ENCODE peak calls at places on chromosomes 12 and 14, in seven cellular contexts. One of them, this sample, is unnamed.
A peak's percentile ranks its signal among the peaks of the same experiment; 100 is the strongest.

GRCh38 chr12:105587237-105587636 is 256.7 kb downstream of the C12orf75 start:
- DNase-seq in neural progenitor cell: no peak
- DNase-seq in mammary epithelial cell: no peak
- DNase-seq in psoas muscle: no peak
- DNase-seq in tibial artery: no peak
- DNase-seq in A549: no peak
- DNase-seq in lower lobe of right lung: no peak
- DNase-seq in this sample: no peak

GRCh38 chr12:109752117-109753053 is 38.8 kb downstream of the FAM222A start:
- DNase-seq in neural progenitor cell: no peak
- DNase-seq in mammary epithelial cell: no peak
- DNase-seq in psoas muscle: peak; percentile 22
- DNase-seq in tibial artery: peak; percentile 34
- DNase-seq in A549: no peak
- DNase-seq in lower lobe of right lung: peak; percentile 19
- DNase-seq in this sample: no peak

GRCh38 chr12:27841392-27841882 is 61.4 kb upstream of the MANSC4 start:
- DNase-seq in neural progenitor cell: no peak
- DNase-seq in mammary epithelial cell: peak; percentile 57
- DNase-seq in psoas muscle: no peak
- DNase-seq in tibial artery: no peak
- DNase-seq in A549: peak; percentile 16
- DNase-seq in lower lobe of right lung: no peak
- DNase-seq in this sample: no peak

GRCh38 chr12:59695379-59695778 is 99.5 kb downstream of the SLC16A7 start:
- DNase-seq in neural progenitor cell: no peak
- DNase-seq in mammary epithelial cell: peak; percentile 66
- DNase-seq in psoas muscle: no peak
- DNase-seq in tibial artery: no peak
- DNase-seq in A549: no peak
- DNase-seq in lower lobe of right lung: no peak
- DNase-seq in this sample: no peak

GRCh38 chr12:70571705-70572269 is 65.4 kb downstream of the PTPRB start:
- DNase-seq in neural progenitor cell: no peak
- DNase-seq in mammary epithelial cell: no peak
- DNase-seq in psoas muscle: no peak
- DNase-seq in tibial artery: no peak
- DNase-seq in A549: no peak
- DNase-seq in lower lobe of right lung: no peak
- DNase-seq in this sample: no peak

GRCh38 chr14:31880935-31881334 is 196.2 kb upstream of the ARHGAP5 start:
- DNase-seq in neural progenitor cell: no peak
- DNase-seq in mammary epithelial cell: peak; percentile 87
- DNase-seq in psoas muscle: no peak
- DNase-seq in tibial artery: no peak
- DNase-seq in A549: peak; percentile 46
- DNase-seq in lower lobe of right lung: no peak
- DNase-seq in this sample: no peak

GRCh38 chr14:35045798-35046047 is 349 bp upstream of the FAM177A1 start:
- DNase-seq in neural progenitor cell: no peak
- DNase-seq in mammary epithelial cell: no peak
- DNase-seq in psoas muscle: no peak
- DNase-seq in tibial artery: no peak
- DNase-seq in A549: peak; percentile 31
- DNase-seq in lower lobe of right lung: no peak
- DNase-seq in this sample: no peak

GRCh38 chr14:85296466-85297210 is 233.3 kb upstream of the FLRT2 start:
- DNase-seq in neural progenitor cell: no peak
- DNase-seq in mammary epithelial cell: peak; percentile 44
- DNase-seq in psoas muscle: no peak
- DNase-seq in tibial artery: no peak
- DNase-seq in A549: peak; percentile 11
- DNase-seq in lower lobe of right lung: no peak
- DNase-seq in this sample: no peak

GRCh38 chr14:23061995-23062394 is 4.7 kb upstream of the CDH24 start:
- DNase-seq in neural progenitor cell: no peak
- DNase-seq in mammary epithelial cell: peak; percentile 88
- DNase-seq in psoas muscle: peak; percentile 71
- DNase-seq in tibial artery: peak; percentile 88
- DNase-seq in A549: peak; percentile 84
- DNase-seq in lower lobe of right lung: no peak
- DNase-seq in this sample: no peak

GRCh38 chr14:101078105-101078891 is 174.8 kb upstream of the RTL1 start:
- DNase-seq in neural progenitor cell: no peak
- DNase-seq in mammary epithelial cell: no peak
- DNase-seq in psoas muscle: no peak
- DNase-seq in tibial artery: no peak
- DNase-seq in A549: no peak
- DNase-seq in lower lobe of right lung: no peak
- DNase-seq in this sample: no peak

GRCh38 chr14:60656755-60657608 is 7.7 kb upstream of the SIX1 start:
- DNase-seq in neural progenitor cell: peak; percentile 90
- DNase-seq in mammary epithelial cell: peak; percentile 68
- DNase-seq in psoas muscle: peak; percentile 88
- DNase-seq in tibial artery: peak; percentile 75
- DNase-seq in A549: peak; percentile 75
- DNase-seq in lower lobe of right lung: peak; percentile 69
- DNase-seq in this sample: no peak

GRCh38 chr14:76313303-76313702 is 62.6 kb upstream of the ESRRB start:
- DNase-seq in neural progenitor cell: no peak
- DNase-seq in mammary epithelial cell: no peak
- DNase-seq in psoas muscle: no peak
- DNase-seq in tibial artery: peak; percentile 5
- DNase-seq in A549: no peak
- DNase-seq in lower lobe of right lung: no peak
- DNase-seq in this sample: no peak

GRCh38 chr14:72172075-72172474 is 239.8 kb downstream of the RGS6 start:
- DNase-seq in neural progenitor cell: no peak
- DNase-seq in mammary epithelial cell: no peak
- DNase-seq in psoas muscle: no peak
- DNase-seq in tibial artery: no peak
- DNase-seq in A549: no peak
- DNase-seq in lower lobe of right lung: no peak
- DNase-seq in this sample: no peak

GRCh38 chr12:117968084-117968789 is 553 bp downstream of the KSR2 start:
- DNase-seq in neural progenitor cell: peak; percentile 25
- DNase-seq in mammary epithelial cell: no peak
- DNase-seq in psoas muscle: no peak
- DNase-seq in tibial artery: no peak
- DNase-seq in A549: no peak
- DNase-seq in lower lobe of right lung: no peak
- DNase-seq in this sample: no peak

GRCh38 chr12:117970334-117970733 is 1.5 kb upstream of the KSR2 start:
- DNase-seq in neural progenitor cell: no peak
- DNase-seq in mammary epithelial cell: no peak
- DNase-seq in psoas muscle: no peak
- DNase-seq in tibial artery: no peak
- DNase-seq in A549: no peak
- DNase-seq in lower lobe of right lung: no peak
- DNase-seq in this sample: no peak

GRCh38 chr12:117967512-117967911 is 1.3 kb downstream of the KSR2 start:
- DNase-seq in neural progenitor cell: peak; percentile 8
- DNase-seq in mammary epithelial cell: no peak
- DNase-seq in psoas muscle: no peak
- DNase-seq in tibial artery: no peak
- DNase-seq in A549: no peak
- DNase-seq in lower lobe of right lung: no peak
- DNase-seq in this sample: no peak

GRCh38 chr12:117967043-117967442 is 1.7 kb downstream of the KSR2 start:
- DNase-seq in neural progenitor cell: no peak
- DNase-seq in mammary epithelial cell: no peak
- DNase-seq in psoas muscle: no peak
- DNase-seq in tibial artery: no peak
- DNase-seq in A549: no peak
- DNase-seq in lower lobe of right lung: no peak
- DNase-seq in this sample: no peak

GRCh38 chr12:117968826-117969659 is at the start of gene KSR2:
- DNase-seq in neural progenitor cell: peak; percentile 94
- DNase-seq in mammary epithelial cell: peak; percentile 63
- DNase-seq in psoas muscle: no peak
- DNase-seq in tibial artery: no peak
- DNase-seq in A549: peak; percentile 66
- DNase-seq in lower lobe of right lung: peak; percentile 92
- DNase-seq in this sample: peak; percentile 56
- H3K27ac ChIP-seq in neural progenitor cell: no peak within 1 kb of the TSS
- H3K27ac ChIP-seq in mammary epithelial cell: no peak within 1 kb of the TSS
- H3K27ac ChIP-seq in psoas muscle: no peak within 1 kb of the TSS
- H3K27ac ChIP-seq in tibial artery: no peak within 1 kb of the TSS
- H3K27ac ChIP-seq in A549: peak within 1 kb of the TSS; percentile 89
- H3K27ac ChIP-seq in lower lobe of right lung: peak within 1 kb of the TSS; percentile 53
- H3K27ac ChIP-seq in this sample: no peak within 1 kb of the TSS

DNA sequence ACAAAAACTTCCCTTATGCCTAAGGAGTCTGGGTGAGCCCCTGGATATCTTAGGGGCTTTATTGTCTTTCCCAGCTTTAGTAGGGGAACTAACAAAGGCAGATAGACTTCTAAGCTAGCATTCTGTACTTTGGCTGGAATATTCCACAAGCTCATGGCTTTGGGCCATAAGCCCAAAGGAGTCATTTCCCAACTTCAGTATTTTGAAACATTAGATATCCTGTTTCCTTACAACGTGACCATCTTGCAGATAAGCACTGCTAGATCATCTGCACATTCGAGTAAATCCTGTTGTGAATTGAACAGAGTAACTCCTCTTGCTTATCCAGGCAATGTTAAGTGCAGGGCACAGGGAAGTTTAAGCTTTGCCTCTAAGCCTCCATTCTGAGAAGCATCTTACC is 70.6 kb upstream of the ACTN1 start:
- DNase-seq in neural progenitor cell: no peak
- DNase-seq in mammary epithelial cell: no peak
- DNase-seq in psoas muscle: no peak
- DNase-seq in tibial artery: no peak
- DNase-seq in A549: no peak
- DNase-seq in lower lobe of right lung: no peak
- DNase-seq in this sample: no peak
- H3K27ac ChIP-seq in neural progenitor cell: no peak overlapping the region
- H3K27ac ChIP-seq in mammary epithelial cell: no peak overlapping the region
- H3K27ac ChIP-seq in psoas muscle: peak overlapping the region; percentile 73
- H3K27ac ChIP-seq in tibial artery: peak overlapping the region; percentile 91
- H3K27ac ChIP-seq in A549: peak overlapping the region; percentile 69
- H3K27ac ChIP-seq in lower lobe of right lung: peak overlapping the region; percentile 74
- H3K27ac ChIP-seq in this sample: no peak overlapping the region

GRCh38 chr14:30550335-30550734 is 8.6 kb upstream of the G2E3 start:
- DNase-seq in neural progenitor cell: no peak
- DNase-seq in mammary epithelial cell: peak; percentile 65
- DNase-seq in psoas muscle: no peak
- DNase-seq in tibial artery: no peak
- DNase-seq in A549: no peak
- DNase-seq in lower lobe of right lung: no peak
- DNase-seq in this sample: no peak
- H3K27ac ChIP-seq in neural progenitor cell: no peak overlapping the region
- H3K27ac ChIP-seq in mammary epithelial cell: peak overlapping the region; percentile 29
- H3K27ac ChIP-seq in psoas muscle: no peak overlapping the region
- H3K27ac ChIP-seq in tibial artery: no peak overlapping the region
- H3K27ac ChIP-seq in A549: no peak overlapping the region
- H3K27ac ChIP-seq in lower lobe of right lung: no peak overlapping the region
- H3K27ac ChIP-seq in this sample: no peak overlapping the region

DNA sequence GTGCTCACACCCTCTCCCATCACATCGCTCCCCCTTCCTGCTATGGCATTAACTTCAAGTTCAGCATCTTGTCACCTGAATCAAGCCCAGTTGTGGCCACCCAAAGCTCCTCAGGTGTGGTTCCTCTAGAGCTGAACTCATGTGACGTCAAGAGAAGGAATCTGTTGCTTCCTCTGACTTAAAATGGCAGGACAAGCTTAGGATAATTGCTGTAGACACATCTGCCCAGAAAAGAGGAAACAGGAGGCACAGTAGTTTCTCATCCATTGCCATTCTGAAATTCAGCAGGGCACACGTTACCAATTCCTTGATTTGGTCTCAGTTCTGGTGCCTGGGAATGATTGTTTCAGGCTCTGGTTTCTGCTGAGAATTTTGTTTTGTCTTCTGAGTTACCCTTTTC is 52.1 kb downstream of the RCOR1 start:
- DNase-seq in neural progenitor cell: no peak
- DNase-seq in mammary epithelial cell: no peak
- DNase-seq in psoas muscle: no peak
- DNase-seq in tibial artery: no peak
- DNase-seq in A549: no peak
- DNase-seq in lower lobe of right lung: no peak
- DNase-seq in this sample: no peak
- H3K27ac ChIP-seq in neural progenitor cell: no peak overlapping the region
- H3K27ac ChIP-seq in mammary epithelial cell: no peak overlapping the region
- H3K27ac ChIP-seq in psoas muscle: no peak overlapping the region
- H3K27ac ChIP-seq in tibial artery: no peak overlapping the region
- H3K27ac ChIP-seq in A549: no peak overlapping the region
- H3K27ac ChIP-seq in lower lobe of right lung: no peak overlapping the region
- H3K27ac ChIP-seq in this sample: no peak overlapping the region

DNA sequence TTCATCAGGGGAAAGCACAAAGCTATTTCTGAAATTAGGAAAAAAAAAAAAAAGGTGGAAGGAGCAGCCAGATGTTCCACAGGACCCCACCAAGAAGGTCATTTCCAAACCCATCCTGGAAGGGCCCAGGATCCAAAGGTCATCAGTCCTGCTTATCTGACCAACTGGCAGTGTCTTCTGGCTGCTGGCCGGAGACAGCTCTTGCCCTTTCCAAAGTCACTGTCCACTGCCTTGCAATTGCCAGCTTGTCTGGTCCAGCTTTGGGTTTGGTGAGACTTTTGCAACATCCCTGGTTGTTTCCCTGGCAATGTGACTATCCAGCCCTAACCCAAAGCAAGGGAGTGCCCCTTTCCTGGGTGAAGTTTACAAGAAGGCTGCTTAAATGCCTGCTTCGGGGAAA is 18.9 kb upstream of the HSPB8 start:
- DNase-seq in neural progenitor cell: no peak
- DNase-seq in mammary epithelial cell: no peak
- DNase-seq in psoas muscle: peak; percentile 65
- DNase-seq in tibial artery: no peak
- DNase-seq in A549: no peak
- DNase-seq in lower lobe of right lung: no peak
- DNase-seq in this sample: no peak
- H3K27ac ChIP-seq in neural progenitor cell: no peak overlapping the region
- H3K27ac ChIP-seq in mammary epithelial cell: no peak overlapping the region
- H3K27ac ChIP-seq in psoas muscle: peak overlapping the region; percentile 95
- H3K27ac ChIP-seq in tibial artery: peak overlapping the region; percentile 84
- H3K27ac ChIP-seq in A549: no peak overlapping the region
- H3K27ac ChIP-seq in lower lobe of right lung: no peak overlapping the region
- H3K27ac ChIP-seq in this sample: no peak overlapping the region

DNA sequence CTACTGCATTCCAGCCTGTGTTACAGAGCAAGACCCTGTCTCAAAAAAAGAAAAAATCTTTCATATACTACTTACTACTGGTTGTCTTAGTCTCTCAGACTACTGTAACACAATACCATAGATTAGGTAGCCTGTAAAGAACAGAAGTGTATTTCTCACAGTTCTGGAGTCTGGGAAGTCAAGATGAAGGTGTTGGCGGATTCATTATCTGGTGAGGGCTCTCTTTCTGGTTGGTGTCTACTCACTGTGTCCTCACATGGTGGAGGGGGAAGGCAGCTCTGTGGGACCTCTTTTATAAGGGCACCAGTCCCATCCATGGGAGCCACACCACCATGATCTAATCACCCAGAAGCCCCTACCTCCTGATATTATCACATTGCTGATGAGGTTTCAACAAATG is 14.4 kb downstream of the WDR20 start:
- DNase-seq in neural progenitor cell: no peak
- DNase-seq in mammary epithelial cell: no peak
- DNase-seq in psoas muscle: no peak
- DNase-seq in tibial artery: no peak
- DNase-seq in A549: no peak
- DNase-seq in lower lobe of right lung: no peak
- DNase-seq in this sample: no peak
- H3K27ac ChIP-seq in neural progenitor cell: no peak overlapping the region
- H3K27ac ChIP-seq in mammary epithelial cell: no peak overlapping the region
- H3K27ac ChIP-seq in psoas muscle: no peak overlapping the region
- H3K27ac ChIP-seq in tibial artery: no peak overlapping the region
- H3K27ac ChIP-seq in A549: no peak overlapping the region
- H3K27ac ChIP-seq in lower lobe of right lung: no peak overlapping the region
- H3K27ac ChIP-seq in this sample: no peak overlapping the region